ENCODE peak calls at places on chromosomes 6 and 20, in six cellular contexts. One of them, this sample, is unnamed.

GRCh38 chr6:112014483-112014882 is 39.4 kb upstream of the CCN6 start:
- DNase-seq in pancreas: no peak
- DNase-seq in fibroblast of villous mesenchyme: peak
- DNase-seq in cardiac muscle cell: peak
- DNase-seq in fibroblast of the aortic adventitia: peak
- DNase-seq in heart right ventricle: no peak
- DNase-seq in this sample: no peak

GRCh38 chr6:102619585-102619984 is 1226.1 kb downstream of the GRIK2 start:
- DNase-seq in pancreas: no peak
- DNase-seq in fibroblast of villous mesenchyme: peak
- DNase-seq in cardiac muscle cell: peak
- DNase-seq in fibroblast of the aortic adventitia: peak
- DNase-seq in heart right ventricle: no peak
- DNase-seq in this sample: no peak

GRCh38 chr6:35027807-35028206 is 113.3 kb downstream of the TCP11 start:
- DNase-seq in pancreas: no peak
- DNase-seq in fibroblast of villous mesenchyme: no peak
- DNase-seq in cardiac muscle cell: no peak
- DNase-seq in fibroblast of the aortic adventitia: no peak
- DNase-seq in heart right ventricle: no peak
- DNase-seq in this sample: peak

GRCh38 chr6:17872908-17873307 is 114.5 kb downstream of the KIF13A start:
- DNase-seq in pancreas: no peak
- DNase-seq in fibroblast of villous mesenchyme: no peak
- DNase-seq in cardiac muscle cell: no peak
- DNase-seq in fibroblast of the aortic adventitia: no peak
- DNase-seq in heart right ventricle: no peak
- DNase-seq in this sample: no peak

GRCh38 chr20:3766832-3767433 is 620 bp downstream of the ADISSP start:
- DNase-seq in pancreas: no peak
- DNase-seq in fibroblast of villous mesenchyme: no peak
- DNase-seq in cardiac muscle cell: no peak
- DNase-seq in fibroblast of the aortic adventitia: no peak
- DNase-seq in heart right ventricle: peak
- DNase-seq in this sample: no peak

GRCh38 chr6:33297406-33297955 is 1.3 kb downstream of the RGL2 start:
- DNase-seq in pancreas: peak
- DNase-seq in fibroblast of villous mesenchyme: no peak
- DNase-seq in cardiac muscle cell: no peak
- DNase-seq in fibroblast of the aortic adventitia: no peak
- DNase-seq in heart right ventricle: no peak
- DNase-seq in this sample: no peak

GRCh38 chr6:137000825-137001224 is 43.9 kb downstream of the IL20RA start:
- DNase-seq in pancreas: no peak
- DNase-seq in fibroblast of villous mesenchyme: no peak
- DNase-seq in cardiac muscle cell: no peak
- DNase-seq in fibroblast of the aortic adventitia: no peak
- DNase-seq in heart right ventricle: no peak
- DNase-seq in this sample: no peak

GRCh38 chr6:119327810-119328209 is 21.8 kb downstream of the MAN1A1 start:
- DNase-seq in pancreas: no peak
- DNase-seq in fibroblast of villous mesenchyme: no peak
- DNase-seq in cardiac muscle cell: no peak
- DNase-seq in fibroblast of the aortic adventitia: no peak
- DNase-seq in heart right ventricle: no peak
- DNase-seq in this sample: no peak

GRCh38 chr6:143843689-143844405 is 709 bp downstream of the LTV1 start:
- DNase-seq in pancreas: no peak
- DNase-seq in fibroblast of villous mesenchyme: no peak
- DNase-seq in cardiac muscle cell: peak
- DNase-seq in fibroblast of the aortic adventitia: peak
- DNase-seq in heart right ventricle: no peak
- DNase-seq in this sample: no peak

GRCh38 chr6:137148291-137149076 is 25.0 kb downstream of the IL22RA2 start:
- DNase-seq in pancreas: no peak
- DNase-seq in fibroblast of villous mesenchyme: peak
- DNase-seq in cardiac muscle cell: peak
- DNase-seq in fibroblast of the aortic adventitia: peak
- DNase-seq in heart right ventricle: no peak
- DNase-seq in this sample: no peak

GRCh38 chr20:11271920-11272594 is 598.3 kb upstream of the JAG1 start:
- DNase-seq in pancreas: no peak
- DNase-seq in fibroblast of villous mesenchyme: no peak
- DNase-seq in cardiac muscle cell: no peak
- DNase-seq in fibroblast of the aortic adventitia: no peak
- DNase-seq in heart right ventricle: no peak
- DNase-seq in this sample: no peak

GRCh38 chr6:39884696-39885095 is 49.6 kb downstream of the MOCS1 start:
- DNase-seq in pancreas: no peak
- DNase-seq in fibroblast of villous mesenchyme: peak
- DNase-seq in cardiac muscle cell: peak
- DNase-seq in fibroblast of the aortic adventitia: peak
- DNase-seq in heart right ventricle: no peak
- DNase-seq in this sample: no peak

GRCh38 chr6:44542401-44543116 is 155.1 kb downstream of the CDC5L start:
- DNase-seq in pancreas: no peak
- DNase-seq in fibroblast of villous mesenchyme: peak
- DNase-seq in cardiac muscle cell: no peak
- DNase-seq in fibroblast of the aortic adventitia: no peak
- DNase-seq in heart right ventricle: no peak
- DNase-seq in this sample: no peak

GRCh38 chr6:111938710-111939109 is 65.5 kb upstream of the FYN start:
- DNase-seq in pancreas: no peak
- DNase-seq in fibroblast of villous mesenchyme: peak
- DNase-seq in cardiac muscle cell: peak
- DNase-seq in fibroblast of the aortic adventitia: peak
- DNase-seq in heart right ventricle: no peak
- DNase-seq in this sample: no peak

GRCh38 chr6:158290659-158291058 is 21.6 kb upstream of the TULP4 start:
- DNase-seq in pancreas: no peak
- DNase-seq in fibroblast of villous mesenchyme: no peak
- DNase-seq in cardiac muscle cell: no peak
- DNase-seq in fibroblast of the aortic adventitia: no peak
- DNase-seq in heart right ventricle: no peak
- DNase-seq in this sample: no peak

GRCh38 chr20:16035576-16035975 is 537.7 kb downstream of the KIF16B start:
- DNase-seq in pancreas: no peak
- DNase-seq in fibroblast of villous mesenchyme: no peak
- DNase-seq in cardiac muscle cell: no peak
- DNase-seq in fibroblast of the aortic adventitia: no peak
- DNase-seq in heart right ventricle: no peak
- DNase-seq in this sample: no peak

GRCh38 chr6:39059496-39060310 is 11.1 kb downstream of the GLP1R start:
- DNase-seq in pancreas: no peak
- DNase-seq in fibroblast of villous mesenchyme: no peak
- DNase-seq in cardiac muscle cell: no peak
- DNase-seq in fibroblast of the aortic adventitia: peak
- DNase-seq in heart right ventricle: no peak
- DNase-seq in this sample: peak

GRCh38 chr20:36606171-36607116 is 865 bp downstream of the RAB5IF start:
- DNase-seq in pancreas: no peak
- DNase-seq in fibroblast of villous mesenchyme: peak
- DNase-seq in cardiac muscle cell: peak
- DNase-seq in fibroblast of the aortic adventitia: peak
- DNase-seq in heart right ventricle: peak
- DNase-seq in this sample: no peak

GRCh38 chr6:3822747-3823445 is 26.3 kb upstream of the FAM50B start:
- DNase-seq in pancreas: no peak
- DNase-seq in fibroblast of villous mesenchyme: peak
- DNase-seq in cardiac muscle cell: peak
- DNase-seq in fibroblast of the aortic adventitia: peak
- DNase-seq in heart right ventricle: no peak
- DNase-seq in this sample: no peak

GRCh38 chr6:3825851-3826581 is 23.2 kb upstream of the FAM50B start:
- DNase-seq in pancreas: peak
- DNase-seq in fibroblast of villous mesenchyme: peak
- DNase-seq in cardiac muscle cell: peak
- DNase-seq in fibroblast of the aortic adventitia: peak
- DNase-seq in heart right ventricle: peak
- DNase-seq in this sample: peak

GRCh38 chr6:3823671-3824070 is 25.5 kb upstream of the FAM50B start:
- DNase-seq in pancreas: no peak
- DNase-seq in fibroblast of villous mesenchyme: no peak
- DNase-seq in cardiac muscle cell: no peak
- DNase-seq in fibroblast of the aortic adventitia: no peak
- DNase-seq in heart right ventricle: no peak
- DNase-seq in this sample: no peak

GRCh38 chr6:3829285-3829684 is 19.9 kb upstream of the FAM50B start:
- DNase-seq in pancreas: no peak
- DNase-seq in fibroblast of villous mesenchyme: no peak
- DNase-seq in cardiac muscle cell: no peak
- DNase-seq in fibroblast of the aortic adventitia: no peak
- DNase-seq in heart right ventricle: no peak
- DNase-seq in this sample: no peak

GRCh38 chr6:3825331-3825831 is 23.8 kb upstream of the FAM50B start:
- DNase-seq in pancreas: no peak
- DNase-seq in fibroblast of villous mesenchyme: peak
- DNase-seq in cardiac muscle cell: peak
- DNase-seq in fibroblast of the aortic adventitia: peak
- DNase-seq in heart right ventricle: peak
- DNase-seq in this sample: no peak
- H3K4me3 ChIP-seq in pancreas: no peak
- H3K4me3 ChIP-seq in fibroblast of villous mesenchyme: peak
- H3K4me3 ChIP-seq in cardiac muscle cell: no peak
- H3K4me3 ChIP-seq in fibroblast of the aortic adventitia: peak
- H3K4me3 ChIP-seq in heart right ventricle: no peak
- H3K4me3 ChIP-seq in this sample: no peak

GRCh38 chr20:12965212-12965879 is 43.4 kb upstream of the SPTLC3 start:
- DNase-seq in pancreas: no peak
- DNase-seq in fibroblast of villous mesenchyme: no peak
- DNase-seq in cardiac muscle cell: no peak
- DNase-seq in fibroblast of the aortic adventitia: no peak
- DNase-seq in heart right ventricle: no peak
- DNase-seq in this sample: no peak

GRCh38 chr20:12968472-12968871 is 40.3 kb upstream of the SPTLC3 start:
- DNase-seq in pancreas: no peak
- DNase-seq in fibroblast of villous mesenchyme: no peak
- DNase-seq in cardiac muscle cell: no peak
- DNase-seq in fibroblast of the aortic adventitia: no peak
- DNase-seq in heart right ventricle: no peak
- DNase-seq in this sample: no peak

GRCh38 chr20:12967932-12968331 is 40.8 kb upstream of the SPTLC3 start:
- DNase-seq in pancreas: no peak
- DNase-seq in fibroblast of villous mesenchyme: no peak
- DNase-seq in cardiac muscle cell: no peak
- DNase-seq in fibroblast of the aortic adventitia: no peak
- DNase-seq in heart right ventricle: no peak
- DNase-seq in this sample: no peak

GRCh38 chr20:12965880-12966270 is 42.9 kb upstream of the SPTLC3 start:
- DNase-seq in pancreas: no peak
- DNase-seq in fibroblast of villous mesenchyme: no peak
- DNase-seq in cardiac muscle cell: no peak
- DNase-seq in fibroblast of the aortic adventitia: no peak
- DNase-seq in heart right ventricle: no peak
- DNase-seq in this sample: no peak

DNA sequence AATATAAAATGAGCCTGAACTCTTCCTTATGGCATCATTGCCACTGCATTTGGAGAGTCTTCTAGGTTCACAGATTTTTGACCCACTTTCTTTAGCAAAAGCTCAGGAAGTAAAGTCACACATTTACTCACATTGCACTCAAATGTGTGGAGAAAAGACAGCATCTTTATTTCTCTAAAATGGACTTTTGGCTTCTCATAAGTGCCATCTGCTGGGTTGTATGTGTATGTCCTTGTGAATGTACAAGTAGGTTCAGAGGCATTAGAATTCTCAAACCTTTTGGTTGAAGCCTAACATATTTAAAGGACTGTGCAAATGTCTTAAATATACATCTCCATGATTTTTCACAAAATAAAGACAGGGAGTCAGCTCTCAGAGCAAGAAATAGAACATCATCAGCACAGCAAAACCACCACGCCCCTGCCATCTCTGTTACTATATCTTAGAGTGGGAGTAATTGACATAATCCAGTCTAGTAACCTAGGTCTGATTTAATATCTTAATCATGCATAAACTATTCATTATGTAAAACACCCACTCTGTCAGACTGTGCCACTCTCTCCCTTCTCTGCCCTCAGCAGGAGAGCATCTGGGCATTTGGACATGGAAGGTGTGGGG is 42.2 kb upstream of the SPTLC3 start:
- DNase-seq in pancreas: no peak
- DNase-seq in fibroblast of villous mesenchyme: peak
- DNase-seq in cardiac muscle cell: peak
- DNase-seq in fibroblast of the aortic adventitia: peak
- DNase-seq in heart right ventricle: no peak
- DNase-seq in this sample: no peak
- TF ChIP-seq CTCF in pancreas: no peak
- TF ChIP-seq CTCF in fibroblast of villous mesenchyme: peak
- TF ChIP-seq CTCF in cardiac muscle cell: peak
- TF ChIP-seq CTCF in fibroblast of the aortic adventitia: peak
- TF ChIP-seq CTCF in heart right ventricle: peak
- TF ChIP-seq CTCF in this sample: peak

DNA sequence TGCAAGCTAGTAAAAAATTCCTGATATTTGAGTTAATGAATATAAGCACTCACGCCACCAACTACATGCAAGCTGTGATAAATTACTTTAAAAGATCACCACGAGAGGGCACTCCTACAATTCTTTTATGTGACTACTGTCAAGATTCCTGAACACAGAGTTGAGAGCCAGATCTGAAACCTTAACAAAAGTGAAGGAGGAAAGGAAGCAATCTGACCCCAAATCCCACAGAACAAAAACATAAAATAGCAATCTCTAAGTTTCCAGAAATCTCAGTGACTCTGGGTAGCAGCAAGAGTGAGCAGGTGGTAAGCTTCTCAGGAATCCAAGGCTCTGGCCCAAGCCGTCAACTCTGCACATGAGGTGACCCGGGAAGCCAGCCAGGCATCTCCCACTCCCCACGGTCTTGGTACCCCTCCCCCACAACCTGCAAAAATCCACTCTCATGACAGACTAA is 55.1 kb downstream of the STAU1 start:
- DNase-seq in pancreas: peak
- DNase-seq in fibroblast of villous mesenchyme: peak
- DNase-seq in cardiac muscle cell: peak
- DNase-seq in fibroblast of the aortic adventitia: peak
- DNase-seq in heart right ventricle: peak
- DNase-seq in this sample: peak
- H3K4me3 ChIP-seq in pancreas: no peak
- H3K4me3 ChIP-seq in fibroblast of villous mesenchyme: no peak
- H3K4me3 ChIP-seq in cardiac muscle cell: no peak
- H3K4me3 ChIP-seq in fibroblast of the aortic adventitia: no peak
- H3K4me3 ChIP-seq in heart right ventricle: no peak
- H3K4me3 ChIP-seq in this sample: no peak

DNA sequence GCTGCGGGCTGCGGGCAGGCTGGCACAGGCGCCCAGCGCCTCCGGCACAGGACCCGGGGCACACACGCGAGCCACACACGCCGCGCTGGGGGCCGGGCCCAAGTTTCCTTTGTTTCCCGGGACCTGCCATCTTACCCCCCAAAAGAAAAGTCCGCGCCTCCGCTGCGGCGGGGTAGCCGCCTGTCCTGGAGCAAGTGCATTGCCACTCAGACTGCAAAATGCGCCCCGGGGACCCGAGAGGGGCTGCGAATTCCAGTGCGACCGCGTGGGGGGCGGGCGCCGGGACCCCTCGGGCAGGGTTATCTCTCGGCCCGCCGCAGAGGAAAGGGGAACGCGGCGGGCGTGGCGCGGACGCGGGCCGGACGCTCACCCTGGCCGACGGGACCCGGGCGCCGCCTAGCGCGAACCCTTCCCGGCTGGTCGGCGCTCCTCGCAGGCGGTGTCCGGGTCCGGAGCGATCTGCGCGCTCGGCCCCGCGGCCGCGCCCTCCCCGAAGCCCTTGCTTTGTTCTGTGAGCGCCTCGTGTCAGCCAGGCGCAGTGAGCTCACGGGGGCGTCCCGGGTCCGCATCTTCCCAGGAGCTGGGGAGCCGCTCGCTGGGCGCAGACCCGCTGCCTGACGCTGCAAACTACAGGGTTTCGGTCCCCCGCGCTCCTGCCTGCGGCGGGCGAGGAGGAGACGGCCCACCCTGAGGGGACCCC is 620 bp upstream of the CD24 start:
- DNase-seq in pancreas: peak
- DNase-seq in fibroblast of villous mesenchyme: no peak
- DNase-seq in cardiac muscle cell: peak
- DNase-seq in fibroblast of the aortic adventitia: no peak
- DNase-seq in heart right ventricle: peak
- DNase-seq in this sample: no peak
- TF ChIP-seq CTCF in pancreas: no peak
- TF ChIP-seq CTCF in fibroblast of villous mesenchyme: peak
- TF ChIP-seq CTCF in cardiac muscle cell: no peak
- TF ChIP-seq CTCF in fibroblast of the aortic adventitia: no peak
- TF ChIP-seq CTCF in heart right ventricle: no peak
- TF ChIP-seq CTCF in this sample: peak

This sample was measured in LNCaP clone FGC.